ENCODE peak calls at places on chromosomes 1 and 21, in four cellular contexts. E, Y, Q and C are unnamed samples.

GRCh38 chr1:19987719-19988118 is 8.3 kb upstream of the PLA2G2A start:
- DNase-seq in Q (no peak), Y (no peak), E (no peak), C (no peak)

GRCh38 chr1:55286851-55287602 is 71.9 kb upstream of the USP24 start:
- DNase-seq in E (no peak), Q (no peak), Y (no peak), C (no peak)

GRCh38 chr1:151611288-151611790 is 511 bp upstream of the SNX27 start:
- DNase-seq in Y (peak; percentile 80), Q (no peak), E (no peak), C (peak; percentile 86)

GRCh38 chr1:65021792-65022191 is 55.4 kb upstream of the JAK1 start:
- DNase-seq in E (no peak), Y (no peak), Q (no peak), C (no peak)

GRCh38 chr21:45550552-45551210 is 8.4 kb upstream of the SLC19A1 start:
- DNase-seq in Q (peak; percentile 53), E (no peak), Y (peak; percentile 66), C (peak; percentile 44)

GRCh38 chr1:244576259-244576892 is 76.5 kb upstream of the DESI2 start:
- DNase-seq in Y (no peak), Q (no peak), E (no peak), C (no peak)

GRCh38 chr1:230284891-230285290 is 141.2 kb downstream of the PGBD5 start:
- DNase-seq in E (no peak), Y (peak; percentile 47), Q (no peak), C (no peak)

GRCh38 chr1:160374701-160375443 is 8.0 kb downstream of the NHLH1 start:
- DNase-seq in Y (no peak), Q (no peak), E (no peak), C (no peak)

GRCh38 chr1:228045871-228046270 is 36.6 kb upstream of the ARF1 start:
- DNase-seq in Y (peak; percentile 48), E (no peak), Q (no peak), C (no peak)

GRCh38 chr1:150186789-150187559 is 37.3 kb downstream of the PLEKHO1 start:
- DNase-seq in Y (no peak), E (peak; percentile 22), Q (no peak), C (peak; percentile 83)
- H3K4me3 ChIP-seq in Y (no peak overlapping the region), E (no peak overlapping the region), Q (no peak overlapping the region), C (peak overlapping the region; percentile 72)

DNA sequence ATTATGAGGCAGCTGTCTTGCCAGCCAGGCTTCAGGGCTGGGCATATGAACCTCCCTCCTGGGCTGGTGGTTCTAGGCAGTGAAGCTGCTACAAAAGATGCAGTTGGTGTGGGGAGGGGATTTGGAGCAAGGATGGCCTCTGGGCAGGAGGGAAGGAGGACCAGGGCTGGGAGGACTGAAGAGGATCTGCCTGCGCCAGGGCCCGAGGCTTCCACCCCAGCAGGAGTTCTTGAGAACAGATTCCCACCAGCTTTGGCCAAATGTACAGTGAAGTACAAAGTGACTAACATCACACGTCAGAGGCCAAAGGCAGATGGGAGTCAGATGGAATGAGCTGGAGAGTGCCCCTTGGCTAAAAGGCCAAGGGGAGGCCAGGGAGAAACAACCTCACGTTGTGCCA is 62.4 kb downstream of the DDX20 start:
- DNase-seq in E (no peak), Y (no peak), Q (no peak), C (no peak)
- H3K4me3 ChIP-seq in E (no peak overlapping the region), Y (no peak overlapping the region), Q (no peak overlapping the region), C (no peak overlapping the region)

GRCh38 chr1:167432780-167433179 is 85.5 kb downstream of the CD247 start:
- DNase-seq in Q (no peak), E (no peak), Y (no peak), C (no peak)

GRCh38 chr1:167430134-167430848 is 88.0 kb downstream of the CD247 start:
- DNase-seq in Y (no peak), E (no peak), Q (no peak), C (no peak)

GRCh38 chr1:167431261-167431908 is 86.9 kb downstream of the CD247 start:
- DNase-seq in E (no peak), Y (no peak), Q (no peak), C (no peak)

GRCh38 chr1:167430849-167431242 is 87.5 kb downstream of the CD247 start:
- DNase-seq in E (no peak), Q (no peak), Y (no peak), C (no peak)

DNA sequence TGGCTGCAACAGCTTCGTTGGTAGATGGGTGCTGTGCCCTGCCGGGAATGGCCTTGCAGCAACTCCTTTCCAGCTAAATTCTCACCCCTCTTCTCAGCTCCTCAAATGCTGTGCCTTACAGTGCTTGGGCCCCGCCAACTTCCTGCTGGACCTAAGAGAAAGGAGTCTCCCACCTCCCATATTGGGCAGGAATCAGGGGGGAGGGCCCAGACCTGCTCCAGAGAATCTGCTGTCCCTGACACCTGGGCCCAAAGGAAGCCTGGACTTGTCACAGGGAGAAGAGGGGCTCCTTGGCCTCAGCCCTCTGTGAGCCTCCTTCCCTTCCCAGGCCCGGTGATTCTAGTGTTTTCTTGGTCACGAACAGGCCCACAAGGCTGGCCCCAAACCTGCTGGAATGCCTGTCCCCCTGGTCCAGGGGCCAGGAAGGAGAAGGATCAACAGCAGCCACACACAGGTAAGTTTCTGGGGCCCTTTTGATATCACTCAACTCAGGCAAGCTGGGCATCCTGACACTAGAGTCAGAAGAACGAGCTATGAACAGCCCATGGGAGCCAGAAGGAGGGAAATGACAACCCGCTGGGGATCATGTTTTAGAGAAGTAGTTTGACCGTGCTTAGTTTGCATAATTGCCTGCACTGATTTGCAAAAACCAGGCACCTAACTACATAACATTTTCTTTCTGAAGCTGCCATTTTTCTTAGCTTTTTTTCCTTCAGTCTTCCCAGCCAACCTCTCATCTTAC is 86.2 kb downstream of the CD247 start:
- DNase-seq in E (no peak), Y (no peak), Q (no peak), C (no peak)
- H3K4me3 ChIP-seq in E (no peak overlapping the region), Y (no peak overlapping the region), Q (no peak overlapping the region), C (no peak overlapping the region)

GRCh38 chr1:226825746-226826100 is 44.7 kb upstream of the PSEN2 start:
- DNase-seq in E (no peak), Y (no peak), Q (no peak), C (no peak)

GRCh38 chr1:226826479-226827245 is 43.8 kb upstream of the PSEN2 start:
- DNase-seq in Y (no peak), Q (no peak), E (no peak), C (no peak)

GRCh38 chr1:226827458-226827857 is 43.0 kb upstream of the PSEN2 start:
- DNase-seq in E (no peak), Q (peak; percentile 71), Y (peak; percentile 93), C (no peak)

GRCh38 chr1:226829105-226829504 is 41.3 kb upstream of the PSEN2 start:
- DNase-seq in Y (no peak), E (no peak), Q (no peak), C (no peak)

GRCh38 chr1:226827968-226828513 is 42.4 kb upstream of the PSEN2 start:
- DNase-seq in E (peak; percentile 82), Y (peak; percentile 98), Q (peak; percentile 97), C (peak; percentile 99)
- H3K4me3 ChIP-seq in E (no peak overlapping the region), Y (no peak overlapping the region), Q (peak overlapping the region; percentile 45), C (peak overlapping the region; percentile 61)

GRCh38 chr21:33251119-33251518 is 15.0 kb upstream of the IL10RB start:
- DNase-seq in E (no peak), Y (no peak), Q (no peak), C (no peak)
- H3K4me3 ChIP-seq in E (no peak overlapping the region), Y (no peak overlapping the region), Q (no peak overlapping the region), C (no peak overlapping the region)

DNA sequence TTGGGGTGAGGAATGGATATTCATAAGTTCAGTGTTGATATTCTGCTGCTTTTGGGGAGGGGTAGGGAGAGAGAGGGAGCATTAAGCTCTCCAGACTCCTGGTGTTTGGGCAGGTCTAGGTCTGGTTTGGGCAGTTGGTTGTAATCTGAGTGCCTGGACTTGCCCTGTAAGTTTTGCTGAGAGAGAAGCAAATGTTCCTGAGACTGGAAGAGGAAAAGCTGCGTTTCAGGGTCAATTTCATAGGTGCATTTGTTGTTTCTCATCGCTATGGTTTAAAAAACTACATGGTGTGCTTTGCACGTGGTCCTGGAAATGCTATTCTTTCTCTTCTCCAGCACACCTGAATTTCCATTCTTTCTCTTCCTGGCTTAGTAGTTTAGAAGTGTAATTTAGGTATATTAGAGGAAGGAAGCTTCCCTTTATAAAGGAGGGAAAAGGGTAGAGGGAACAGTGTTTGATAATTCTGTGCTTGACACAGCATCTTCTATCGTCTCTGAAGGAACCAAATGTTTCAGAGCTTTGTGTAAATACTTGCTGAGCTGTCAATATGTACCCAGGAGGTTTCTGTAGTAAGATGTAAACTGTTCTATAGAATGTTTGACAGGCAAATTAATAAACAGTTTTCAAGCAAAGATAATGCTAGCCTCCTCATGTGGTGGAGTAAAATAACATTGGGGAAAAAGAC is 6.3 kb downstream of the ARID1A start:
- DNase-seq in Q (no peak), E (no peak), Y (no peak), C (no peak)
- H3K4me3 ChIP-seq in Q (no peak overlapping the region), E (peak overlapping the region; percentile 31), Y (no peak overlapping the region), C (no peak overlapping the region)

DNA sequence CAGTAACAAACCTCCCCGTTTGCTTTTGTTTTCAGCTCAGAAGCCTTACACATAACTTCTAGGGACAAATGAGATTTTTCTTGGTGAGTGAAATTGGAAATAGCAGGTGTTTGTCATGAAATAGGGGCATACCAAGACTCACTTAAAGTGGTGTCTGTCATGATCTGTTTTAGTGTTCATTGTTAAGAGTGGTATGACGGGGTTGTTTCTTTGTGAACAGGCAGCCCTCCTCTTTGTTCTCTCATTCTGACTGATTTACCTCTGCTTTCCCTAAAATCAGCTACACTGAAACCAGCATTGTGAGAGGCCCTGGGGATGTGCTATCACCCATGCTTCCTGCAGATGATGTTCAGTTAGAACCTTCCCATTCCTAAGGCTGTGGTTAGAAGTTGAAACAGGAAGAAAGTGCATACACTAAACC is 2.5 kb upstream of the ERO1B start:
- DNase-seq in Y (no peak), Q (no peak), E (no peak), C (no peak)
- H3K4me3 ChIP-seq in Y (no peak overlapping the region), Q (no peak overlapping the region), E (no peak overlapping the region), C (no peak overlapping the region)

DNA sequence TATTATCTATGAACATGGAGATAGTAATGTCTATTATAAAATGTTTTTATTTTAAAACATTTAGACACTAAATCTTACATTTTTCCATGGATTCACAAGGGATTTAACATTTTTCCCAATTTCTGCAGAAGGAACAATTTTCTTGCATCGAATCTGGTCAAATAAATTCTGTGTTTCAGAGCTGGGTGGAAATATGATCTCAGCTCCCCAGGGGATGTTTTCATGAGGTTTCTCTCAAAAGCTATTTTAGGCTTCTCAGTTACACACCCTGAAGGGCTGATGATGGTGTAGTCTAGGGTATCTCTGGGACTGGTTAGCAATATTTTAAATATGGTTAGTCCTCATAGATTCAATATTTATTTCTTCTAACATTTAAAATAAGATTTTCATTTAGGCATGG is 69.5 kb upstream of the WARS2 start:
- DNase-seq in E (no peak), Q (no peak), Y (no peak), C (peak; percentile 53)
- H3K4me3 ChIP-seq in E (no peak overlapping the region), Q (no peak overlapping the region), Y (no peak overlapping the region), C (no peak overlapping the region)